ENCODE peak calls at places on chromosomes 3 and 15, in six cellular contexts. J is small intestine, U is keratinocyte, F is colonic mucosa, T is IMR-90, Y is ovary. V is an unnamed sample.

GRCh38 chr3:31981206-31982181 is at the start of the genes OSBPL10 and ZNF860:
- DNase-seq in U (peak; percentile 66), F (peak; percentile 92), J (peak; percentile 96), T (peak; percentile 92), Y (peak; percentile 93), V (peak; percentile 81)

GRCh38 chr3:38723569-38724391 is 74.3 kb upstream of the SCN5A start:
- DNase-seq in T (no peak), Y (no peak), J (no peak), U (no peak), F (no peak), V (no peak)

GRCh38 chr3:64921666-64922065 is 233.9 kb upstream of the ADAMTS9 start:
- DNase-seq in T (no peak), J (no peak), Y (no peak), U (no peak), F (no peak), V (no peak)

GRCh38 chr3:124780767-124781485 is 50.7 kb downstream of the UMPS start:
- DNase-seq in J (no peak), F (peak; percentile 40), Y (peak; percentile 68), T (peak; percentile 58), U (no peak), V (no peak)

GRCh38 chr3:195929452-195929851 is 21.1 kb upstream of the TNK2 start:
- DNase-seq in U (no peak), Y (no peak), J (no peak), T (no peak), F (no peak), V (no peak)

GRCh38 chr3:179227349-179227748 is 23.6 kb downstream of the KCNMB3 start:
- DNase-seq in U (no peak), J (no peak), T (peak; percentile 24), F (no peak), Y (no peak), V (no peak)

GRCh38 chr3:168161696-168162095 is 66.0 kb upstream of the GOLIM4 start:
- DNase-seq in Y (no peak), T (no peak), U (no peak), J (no peak), F (no peak), V (no peak)

GRCh38 chr15:40418126-40418525 is 12.5 kb downstream of the IVD start:
- DNase-seq in F (no peak), T (no peak), J (no peak), Y (no peak), U (no peak), V (no peak)

GRCh38 chr3:13801361-13802214 is 78.3 kb downstream of the WNT7A start:
- DNase-seq in F (no peak), J (no peak), T (no peak), U (peak; percentile 44), Y (no peak), V (no peak)

GRCh38 chr3:25713316-25713967 is 48.7 kb upstream of the TOP2B start:
- DNase-seq in J (no peak), T (no peak), Y (no peak), F (no peak), U (peak; percentile 46), V (no peak)

GRCh38 chr3:43162573-43163084 is 56.8 kb upstream of the POMGNT2 start:
- DNase-seq in Y (no peak), F (no peak), U (no peak), J (peak; percentile 43), T (no peak), V (no peak)

GRCh38 chr3:197736010-197736490 is 654 bp downstream of the RUBCN start:
- DNase-seq in T (no peak), U (no peak), Y (no peak), J (peak; percentile 57), F (peak; percentile 45), V (no peak)

GRCh38 chr15:65888998-65889397 is 19.7 kb downstream of the RAB11A start:
- DNase-seq in J (no peak), T (no peak), U (no peak), F (no peak), Y (no peak), V (no peak)

GRCh38 chr3:11498646-11499045 is 145.1 kb downstream of the VGLL4 start:
- DNase-seq in Y (peak; percentile 61), U (no peak), T (peak; percentile 78), J (peak; percentile 66), F (peak; percentile 47), V (no peak)

GRCh38 chr15:55619783-55620182 is 31.6 kb upstream of the PYGO1 start:
- DNase-seq in U (no peak), Y (no peak), J (no peak), F (no peak), T (no peak), V (no peak)

GRCh38 chr3:141280086-141280485 is 48.5 kb downstream of the PXYLP1 start:
- DNase-seq in J (no peak), Y (no peak), F (no peak), U (no peak), T (peak; percentile 26), V (no peak)

GRCh38 chr15:25770031-25770430 is 93.1 kb downstream of the ATP10A start:
- DNase-seq in J (no peak), U (no peak), F (no peak), Y (no peak), T (no peak), V (no peak)

GRCh38 chr3:115217678-115218451 is 70.8 kb upstream of the ZBTB20 start:
- DNase-seq in T (peak; percentile 71), J (peak; percentile 86), Y (peak; percentile 21), F (peak; percentile 56), U (no peak), V (peak; percentile 47)

GRCh38 chr3:134126153-134126552 is 96.4 kb upstream of the SLCO2A1 start:
- DNase-seq in U (no peak), F (no peak), Y (no peak), J (no peak), T (no peak), V (no peak)

GRCh38 chr3:111681705-111682426 is 86.7 kb upstream of the ZBED2 start:
- DNase-seq in U (no peak), Y (no peak), T (no peak), F (no peak), J (peak; percentile 63), V (no peak)

GRCh38 chr15:64251121-64251520 is 88.3 kb upstream of the PPIB start:
- DNase-seq in F (no peak), J (no peak), Y (no peak), T (peak; percentile 71), U (no peak), V (peak; percentile 21)

GRCh38 chr3:104388624-104389023 is 978.1 kb upstream of the ALCAM start:
- DNase-seq in T (peak; percentile 19), Y (no peak), U (no peak), F (no peak), J (no peak), V (no peak)

GRCh38 chr3:100041328-100041749 is 73.0 kb downstream of the FILIP1L start:
- DNase-seq in U (no peak), F (no peak), T (peak; percentile 91), Y (no peak), J (no peak), V (peak; percentile 77)

GRCh38 chr15:90463381-90463780 is 66.3 kb upstream of the CRTC3 start:
- DNase-seq in U (no peak), F (no peak), J (no peak), Y (no peak), T (peak; percentile 76), V (no peak)

GRCh38 chr3:161356287-161356686 is 15.0 kb downstream of the SPTSSB start:
- DNase-seq in J (no peak), U (no peak), Y (no peak), T (no peak), F (no peak), V (no peak)

GRCh38 chr3:157595259-157595658 is 92.0 kb upstream of the VEPH1 start:
- DNase-seq in F (no peak), J (no peak), T (no peak), U (no peak), Y (no peak), V (no peak)

DNA sequence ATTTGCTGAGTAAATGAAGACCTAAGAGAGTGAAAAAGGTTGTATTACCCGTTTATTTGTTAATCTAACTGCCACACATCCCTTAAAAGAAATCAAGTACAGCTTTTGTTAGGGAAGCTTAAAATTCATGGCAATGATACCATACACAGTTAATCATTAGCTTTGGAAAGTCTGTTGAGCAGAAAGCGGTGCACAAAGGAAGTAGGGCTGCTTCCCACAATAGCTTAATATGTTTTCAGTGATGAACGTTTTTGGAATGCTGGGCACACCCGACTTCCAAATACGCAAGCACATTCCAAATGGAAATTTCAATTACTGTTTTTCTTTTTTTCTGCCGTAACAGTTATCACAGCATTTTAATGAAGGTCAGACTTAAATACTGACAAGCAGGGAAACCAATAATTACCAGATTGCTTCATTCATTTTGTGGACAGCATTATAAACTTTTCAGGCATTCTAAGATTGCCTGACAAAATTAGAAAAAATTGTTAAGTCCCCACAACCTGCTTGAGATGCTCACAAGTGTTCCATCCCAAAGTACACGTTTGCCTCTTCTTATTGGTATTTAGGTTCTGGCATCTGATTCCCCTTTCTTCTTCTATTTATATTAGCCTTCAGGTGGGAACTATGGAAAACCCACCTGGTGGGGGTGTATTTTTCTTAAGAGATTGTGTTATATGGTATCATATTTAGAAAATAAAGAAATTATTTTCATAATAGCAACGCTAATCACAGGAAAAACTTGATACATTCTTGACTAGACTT is 1.1 kb upstream of the ECT2 start:
- DNase-seq in U (no peak), F (peak; percentile 48), T (peak; percentile 96), Y (peak; percentile 51), J (peak; percentile 60), V (peak; percentile 88)
- H3K4me3 ChIP-seq in U (peak overlapping the region; percentile 73), F (peak overlapping the region; percentile 85), T (peak overlapping the region; percentile 10), Y (peak overlapping the region; percentile 36), J (peak overlapping the region; percentile 43), V (peak overlapping the region; percentile 1)

GRCh38 chr3:190534386-190534785 is 20.5 kb downstream of the IL1RAP start:
- DNase-seq in U (no peak), Y (no peak), F (no peak), J (no peak), T (no peak), V (no peak)
- H3K4me3 ChIP-seq in U (peak overlapping the region; percentile 70), Y (no peak overlapping the region), F (no peak overlapping the region), J (no peak overlapping the region), T (no peak overlapping the region), V (no peak overlapping the region)

GRCh38 chr15:96332854-96333193 is 2.3 kb downstream of the NR2F2 start:
- DNase-seq in F (no peak), U (no peak), T (no peak), Y (no peak), J (no peak), V (no peak)
- H3K4me3 ChIP-seq in F (peak overlapping the region; percentile 50), U (peak overlapping the region; percentile 98), T (peak overlapping the region; percentile 84), Y (peak overlapping the region; percentile 46), J (peak overlapping the region; percentile 52), V (peak overlapping the region; percentile 75)

GRCh38 chr15:79944625-79945024 is 26.4 kb downstream of the BCL2A1 start:
- DNase-seq in F (no peak), Y (no peak), U (no peak), J (no peak), T (no peak), V (no peak)
- H3K4me3 ChIP-seq in F (no peak overlapping the region), Y (no peak overlapping the region), U (no peak overlapping the region), J (no peak overlapping the region), T (no peak overlapping the region), V (no peak overlapping the region)